ENCODE peak calls at places on chromosomes 7 and 10, in six cellular contexts. B, T, P, D, W and O are unnamed samples.

GRCh38 chr10:73886625-73887024 is 12.3 kb upstream of the CAMK2G start:
- DNase-seq in B (no peak), T (no peak), P (peak; percentile 48), D (no peak), W (peak; percentile 17), O (no peak)

GRCh38 chr10:86334515-86335085 is 32.0 kb downstream of the GRID1 start:
- DNase-seq in B (no peak), T (no peak), P (no peak), D (no peak), W (no peak), O (no peak)

GRCh38 chr7:47576031-47576908 is 5.6 kb downstream of the TNS3 start:
- DNase-seq in B (no peak), T (no peak), P (peak; percentile 13), D (no peak), W (peak; percentile 94), O (no peak)

GRCh38 chr10:29486466-29486865 is 148.3 kb downstream of the SVIL start:
- DNase-seq in B (no peak), T (no peak), P (no peak), D (no peak), W (no peak), O (no peak)

GRCh38 chr10:5488272-5489161 is 10.9 kb downstream of the CALML5 start:
- DNase-seq in B (no peak), T (no peak), P (no peak), D (no peak), W (no peak), O (no peak)

GRCh38 chr7:120170849-120171248 is 102.1 kb upstream of the KCND2 start:
- DNase-seq in B (no peak), T (no peak), P (peak; percentile 64), D (no peak), W (peak; percentile 25), O (no peak)

GRCh38 chr7:149717481-149717880 is 55.9 kb downstream of the ZNF467 start:
- DNase-seq in B (no peak), T (no peak), P (no peak), D (no peak), W (no peak), O (no peak)

GRCh38 chr10:95837368-95837776 is 70.4 kb upstream of the CC2D2B start:
- DNase-seq in B (no peak), T (no peak), P (no peak), D (no peak), W (no peak), O (no peak)

GRCh38 chr10:129952771-129953489 is 11.1 kb downstream of the EBF3 start:
- DNase-seq in B (no peak), T (no peak), P (no peak), D (no peak), W (no peak), O (no peak)

GRCh38 chr10:94005050-94005449 is 11.3 kb downstream of the PLCE1 start:
- DNase-seq in B (no peak), T (no peak), P (peak; percentile 63), D (no peak), W (no peak), O (no peak)

GRCh38 chr7:158028290-158028941 is 559.2 kb downstream of the PTPRN2 start:
- DNase-seq in B (no peak), T (no peak), P (no peak), D (no peak), W (no peak), O (no peak)

GRCh38 chr7:100603697-100604077 is 1.5 kb downstream of the PCOLCE start:
- DNase-seq in B (peak; percentile 31), T (no peak), P (peak; percentile 59), D (no peak), W (peak; percentile 48), O (no peak)

GRCh38 chr7:83851551-83851950 is 202.6 kb upstream of the SEMA3E start:
- DNase-seq in B (no peak), T (no peak), P (no peak), D (no peak), W (no peak), O (no peak)

GRCh38 chr10:118564652-118565051 is 30.8 kb downstream of the PRLHR start:
- DNase-seq in B (no peak), T (peak; percentile 11), P (peak; percentile 50), D (no peak), W (no peak), O (no peak)

GRCh38 chr10:71236286-71236685 is 23.9 kb downstream of the UNC5B start:
- DNase-seq in B (peak; percentile 71), T (no peak), P (no peak), D (no peak), W (no peak), O (no peak)

GRCh38 chr10:65861249-65861648 is 1064.6 kb upstream of the LRRTM3 start:
- DNase-seq in B (no peak), T (peak; percentile 11), P (no peak), D (peak; percentile 86), W (peak; percentile 16), O (peak; percentile 58)

GRCh38 chr7:89067048-89067447 is 271.5 kb upstream of the TEX47 start:
- DNase-seq in B (no peak), T (no peak), P (no peak), D (no peak), W (no peak), O (no peak)

GRCh38 chr10:31650010-31650409 is 278.6 kb downstream of the ARHGAP12 start:
- DNase-seq in B (no peak), T (no peak), P (peak; percentile 95), D (peak; percentile 2), W (peak; percentile 91), O (peak; percentile 63)

GRCh38 chr10:93820434-93820833 is 62.7 kb downstream of the LGI1 start:
- DNase-seq in B (no peak), T (no peak), P (peak; percentile 13), D (no peak), W (no peak), O (no peak)

GRCh38 chr7:74410772-74411171 is 42.9 kb upstream of the GTF2IRD1 start:
- DNase-seq in B (no peak), T (no peak), P (no peak), D (no peak), W (no peak), O (no peak)

GRCh38 chr10:112080284-112080683 is 103.3 kb downstream of the GPAM start:
- DNase-seq in B (no peak), T (no peak), P (no peak), D (no peak), W (no peak), O (no peak)

GRCh38 chr7:44639701-44640321 is 33.4 kb downstream of the OGDH start:
- DNase-seq in B (no peak), T (no peak), P (peak; percentile 69), D (peak; percentile 84), W (peak; percentile 74), O (peak; percentile 81)

GRCh38 chr10:66353422-66353821 is 572.4 kb upstream of the LRRTM3 start:
- DNase-seq in B (no peak), T (no peak), P (no peak), D (no peak), W (no peak), O (no peak)

GRCh38 chr10:64071218-64071617 is 550.0 kb downstream of the REEP3 start:
- DNase-seq in B (no peak), T (no peak), P (no peak), D (no peak), W (no peak), O (peak; percentile 60)

GRCh38 chr10:103709341-103709920 is 145.9 kb downstream of the SH3PXD2A start:
- DNase-seq in B (no peak), T (no peak), P (peak; percentile 90), D (peak; percentile 63), W (peak; percentile 49), O (peak; percentile 41)

GRCh38 chr7:30563326-30563942 is 31.2 kb upstream of the GARS1 start:
- DNase-seq in B (no peak), T (no peak), P (peak; percentile 52), D (no peak), W (no peak), O (no peak)

GRCh38 chr10:124074471-124075109 is 18.8 kb downstream of the CHST15 start:
- DNase-seq in B (no peak), T (no peak), P (no peak), D (no peak), W (no peak), O (no peak)

GRCh38 chr7:2729893-2730716 is 42.1 kb downstream of the AMZ1 start:
- DNase-seq in B (no peak), T (no peak), P (no peak), D (no peak), W (peak; percentile 68), O (no peak)

GRCh38 chr7:144074374-144074773 is 4.8 kb downstream of the OR2A25 start:
- DNase-seq in B (no peak), T (no peak), P (no peak), D (no peak), W (no peak), O (no peak)

GRCh38 chr10:103605359-103606156 is 112.1 kb downstream of the NEURL1 start:
- DNase-seq in B (peak; percentile 82), T (peak; percentile 50), P (peak; percentile 71), D (no peak), W (peak; percentile 63), O (no peak)

GRCh38 chr7:151705744-151706567 is 171.0 kb downstream of the PRKAG2 start:
- DNase-seq in B (peak; percentile 76), T (peak; percentile 47), P (peak; percentile 64), D (no peak), W (peak; percentile 71), O (no peak)